ENCODE peak calls at places on chromosomes 2 and 18, in nine cellular contexts. One of them, this sample, is unnamed.

GRCh38 chr18:28189400-28190239 is 12.7 kb upstream of the CDH2 start:
- DNase-seq in EL: peak; percentile 65
- DNase-seq in RWPE1: no peak
- DNase-seq in cardiac muscle cell: peak; percentile 88
- DNase-seq in HS-5: no peak
- DNase-seq in iPS DF 19.7: no peak
- DNase-seq in activated T-cell treated with anti-CD3 and anti-CD28 coated beads for 1 hour: no peak
- DNase-seq in IMR-90: peak; percentile 87
- DNase-seq in left colon: no peak
- DNase-seq in this sample: peak; percentile 73

GRCh38 chr18:75316826-75317225 is 106.2 kb downstream of the TSHZ1 start:
- DNase-seq in iPS DF 19.7: no peak
- DNase-seq in RWPE1: no peak
- DNase-seq in HS-5: no peak
- DNase-seq in EL: no peak
- DNase-seq in cardiac muscle cell: no peak
- DNase-seq in activated T-cell treated with anti-CD3 and anti-CD28 coated beads for 1 hour: no peak
- DNase-seq in IMR-90: no peak
- DNase-seq in left colon: no peak
- DNase-seq in this sample: no peak

GRCh38 chr2:197803033-197803444 is 1.4 kb upstream of the PLCL1 start:
- DNase-seq in IMR-90: peak; percentile 63
- DNase-seq in HS-5: no peak
- DNase-seq in iPS DF 19.7: no peak
- DNase-seq in cardiac muscle cell: peak; percentile 78
- DNase-seq in EL: peak; percentile 47
- DNase-seq in left colon: no peak
- DNase-seq in activated T-cell treated with anti-CD3 and anti-CD28 coated beads for 1 hour: no peak
- DNase-seq in RWPE1: peak; percentile 52
- DNase-seq in this sample: peak; percentile 76

GRCh38 chr2:53087282-53087882 is 680.2 kb upstream of the CHAC2 start:
- DNase-seq in cardiac muscle cell: peak; percentile 38
- DNase-seq in EL: peak; percentile 80
- DNase-seq in RWPE1: peak; percentile 40
- DNase-seq in HS-5: peak; percentile 80
- DNase-seq in iPS DF 19.7: no peak
- DNase-seq in IMR-90: peak; percentile 80
- DNase-seq in activated T-cell treated with anti-CD3 and anti-CD28 coated beads for 1 hour: no peak
- DNase-seq in left colon: no peak
- DNase-seq in this sample: peak; percentile 49

GRCh38 chr2:203688798-203689197 is 17.6 kb upstream of the CD28 start:
- DNase-seq in activated T-cell treated with anti-CD3 and anti-CD28 coated beads for 1 hour: no peak
- DNase-seq in cardiac muscle cell: peak; percentile 90
- DNase-seq in HS-5: no peak
- DNase-seq in RWPE1: no peak
- DNase-seq in left colon: peak; percentile 42
- DNase-seq in IMR-90: peak; percentile 78
- DNase-seq in iPS DF 19.7: no peak
- DNase-seq in EL: peak; percentile 75
- DNase-seq in this sample: no peak

GRCh38 chr18:26637324-26637723 is 89.0 kb upstream of the KCTD1 start:
- DNase-seq in iPS DF 19.7: no peak
- DNase-seq in left colon: no peak
- DNase-seq in IMR-90: no peak
- DNase-seq in RWPE1: no peak
- DNase-seq in cardiac muscle cell: peak; percentile 14
- DNase-seq in EL: no peak
- DNase-seq in HS-5: no peak
- DNase-seq in activated T-cell treated with anti-CD3 and anti-CD28 coated beads for 1 hour: no peak
- DNase-seq in this sample: no peak

GRCh38 chr2:120231974-120232635 is 8.9 kb upstream of the TMEM185B start:
- DNase-seq in cardiac muscle cell: no peak
- DNase-seq in HS-5: no peak
- DNase-seq in EL: no peak
- DNase-seq in IMR-90: peak; percentile 50
- DNase-seq in activated T-cell treated with anti-CD3 and anti-CD28 coated beads for 1 hour: peak; percentile 41
- DNase-seq in RWPE1: peak; percentile 30
- DNase-seq in iPS DF 19.7: no peak
- DNase-seq in left colon: peak; percentile 53
- DNase-seq in this sample: no peak

GRCh38 chr2:223598994-223599645 is 3.0 kb downstream of the SCG2 start:
- DNase-seq in activated T-cell treated with anti-CD3 and anti-CD28 coated beads for 1 hour: no peak
- DNase-seq in EL: peak; percentile 88
- DNase-seq in RWPE1: no peak
- DNase-seq in IMR-90: peak; percentile 83
- DNase-seq in cardiac muscle cell: peak; percentile 93
- DNase-seq in iPS DF 19.7: no peak
- DNase-seq in HS-5: peak; percentile 70
- DNase-seq in left colon: no peak
- DNase-seq in this sample: no peak

GRCh38 chr2:41722668-41723369 is 325.0 kb upstream of the PKDCC start:
- DNase-seq in EL: peak; percentile 39
- DNase-seq in HS-5: peak; percentile 18
- DNase-seq in cardiac muscle cell: peak; percentile 48
- DNase-seq in IMR-90: peak; percentile 52
- DNase-seq in iPS DF 19.7: no peak
- DNase-seq in RWPE1: peak; percentile 61
- DNase-seq in activated T-cell treated with anti-CD3 and anti-CD28 coated beads for 1 hour: no peak
- DNase-seq in left colon: no peak
- DNase-seq in this sample: peak; percentile 33

GRCh38 chr2:233059797-233060499 is at the start of gene INPP5D:
- DNase-seq in IMR-90: no peak
- DNase-seq in left colon: peak; percentile 52
- DNase-seq in RWPE1: no peak
- DNase-seq in EL: no peak
- DNase-seq in cardiac muscle cell: no peak
- DNase-seq in HS-5: no peak
- DNase-seq in iPS DF 19.7: no peak
- DNase-seq in activated T-cell treated with anti-CD3 and anti-CD28 coated beads for 1 hour: peak; percentile 56
- DNase-seq in this sample: peak; percentile 77

GRCh38 chr2:63047534-63048281 is 2.9 kb upstream of the OTX1 start:
- DNase-seq in HS-5: no peak
- DNase-seq in EL: no peak
- DNase-seq in IMR-90: no peak
- DNase-seq in cardiac muscle cell: no peak
- DNase-seq in RWPE1: no peak
- DNase-seq in left colon: no peak
- DNase-seq in activated T-cell treated with anti-CD3 and anti-CD28 coated beads for 1 hour: no peak
- DNase-seq in iPS DF 19.7: no peak
- DNase-seq in this sample: no peak

GRCh38 chr2:101717041-101717817 is 19.7 kb downstream of the MAP4K4 start:
- DNase-seq in left colon: no peak
- DNase-seq in IMR-90: no peak
- DNase-seq in RWPE1: no peak
- DNase-seq in activated T-cell treated with anti-CD3 and anti-CD28 coated beads for 1 hour: no peak
- DNase-seq in cardiac muscle cell: no peak
- DNase-seq in EL: no peak
- DNase-seq in HS-5: no peak
- DNase-seq in iPS DF 19.7: no peak
- DNase-seq in this sample: no peak

GRCh38 chr18:34292594-34292993 is 67.9 kb upstream of the NOL4 start:
- DNase-seq in HS-5: no peak
- DNase-seq in iPS DF 19.7: no peak
- DNase-seq in activated T-cell treated with anti-CD3 and anti-CD28 coated beads for 1 hour: no peak
- DNase-seq in left colon: no peak
- DNase-seq in IMR-90: no peak
- DNase-seq in cardiac muscle cell: no peak
- DNase-seq in RWPE1: no peak
- DNase-seq in EL: no peak
- DNase-seq in this sample: no peak

GRCh38 chr2:65360441-65360840 is 72.0 kb downstream of the SPRED2 start:
- DNase-seq in HS-5: no peak
- DNase-seq in activated T-cell treated with anti-CD3 and anti-CD28 coated beads for 1 hour: no peak
- DNase-seq in IMR-90: no peak
- DNase-seq in cardiac muscle cell: no peak
- DNase-seq in RWPE1: no peak
- DNase-seq in iPS DF 19.7: no peak
- DNase-seq in EL: no peak
- DNase-seq in left colon: no peak
- DNase-seq in this sample: no peak

GRCh38 chr2:79860233-79861058 is 347.6 kb downstream of the CTNNA2 start:
- DNase-seq in iPS DF 19.7: no peak
- DNase-seq in IMR-90: peak; percentile 21
- DNase-seq in left colon: no peak
- DNase-seq in cardiac muscle cell: no peak
- DNase-seq in EL: peak; percentile 19
- DNase-seq in activated T-cell treated with anti-CD3 and anti-CD28 coated beads for 1 hour: no peak
- DNase-seq in RWPE1: peak; percentile 27
- DNase-seq in HS-5: peak; percentile 14
- DNase-seq in this sample: no peak

GRCh38 chr2:79947751-79948150 is 356.8 kb downstream of the LRRTM1 start:
- DNase-seq in left colon: no peak
- DNase-seq in HS-5: no peak
- DNase-seq in IMR-90: no peak
- DNase-seq in iPS DF 19.7: no peak
- DNase-seq in RWPE1: no peak
- DNase-seq in cardiac muscle cell: no peak
- DNase-seq in activated T-cell treated with anti-CD3 and anti-CD28 coated beads for 1 hour: no peak
- DNase-seq in EL: no peak
- DNase-seq in this sample: no peak

GRCh38 chr2:188332619-188333018 is 40.9 kb downstream of the GULP1 start:
- DNase-seq in iPS DF 19.7: no peak
- DNase-seq in RWPE1: no peak
- DNase-seq in cardiac muscle cell: no peak
- DNase-seq in left colon: no peak
- DNase-seq in activated T-cell treated with anti-CD3 and anti-CD28 coated beads for 1 hour: no peak
- DNase-seq in EL: no peak
- DNase-seq in HS-5: no peak
- DNase-seq in IMR-90: peak; percentile 13
- DNase-seq in this sample: no peak

GRCh38 chr2:197209742-197210408 is 100.7 kb downstream of the ANKRD44 start:
- DNase-seq in iPS DF 19.7: no peak
- DNase-seq in activated T-cell treated with anti-CD3 and anti-CD28 coated beads for 1 hour: no peak
- DNase-seq in left colon: no peak
- DNase-seq in RWPE1: no peak
- DNase-seq in cardiac muscle cell: peak; percentile 21
- DNase-seq in HS-5: no peak
- DNase-seq in EL: no peak
- DNase-seq in IMR-90: no peak
- DNase-seq in this sample: no peak

GRCh38 chr2:56185582-56186046 is 1.8 kb downstream of the CCDC85A start:
- DNase-seq in IMR-90: no peak
- DNase-seq in EL: peak; percentile 71
- DNase-seq in iPS DF 19.7: no peak
- DNase-seq in cardiac muscle cell: peak; percentile 45
- DNase-seq in left colon: no peak
- DNase-seq in HS-5: no peak
- DNase-seq in activated T-cell treated with anti-CD3 and anti-CD28 coated beads for 1 hour: no peak
- DNase-seq in RWPE1: no peak
- DNase-seq in this sample: peak; percentile 87

GRCh38 chr18:14944838-14945237 is 196.9 kb downstream of the ANKRD30B start:
- DNase-seq in EL: no peak
- DNase-seq in iPS DF 19.7: no peak
- DNase-seq in activated T-cell treated with anti-CD3 and anti-CD28 coated beads for 1 hour: no peak
- DNase-seq in IMR-90: no peak
- DNase-seq in HS-5: no peak
- DNase-seq in RWPE1: no peak
- DNase-seq in left colon: no peak
- DNase-seq in cardiac muscle cell: no peak
- DNase-seq in this sample: no peak

This sample was measured in endothelial cell of umbilical vein.